ENCODE peak calls at places on chromosomes 4 and X, in eight cellular contexts. A, E, J, Q, D, P, C and L are unnamed samples. For H3K27me3, the result is how much of the 10 kb centered on the place peaks cover.

GRCh38 chr4:91795947-91796346 is 507.8 kb upstream of the GRID2 start:
- DNase-seq in P (no peak), E (no peak), Q (no peak), J (no peak), A (no peak), D (no peak), C (no peak), L (no peak)

GRCh38 chrX:102516314-102516936 is at the start of gene TMSB15A:
- DNase-seq in P (peak), A (peak), Q (peak), E (peak), C (peak), J (no peak), D (peak), L (peak)

GRCh38 chr4:187827631-187828030 is 167.9 kb upstream of the ZFP42 start:
- DNase-seq in J (no peak), A (no peak), Q (no peak), C (no peak), D (peak), E (no peak), P (no peak), L (no peak)

GRCh38 chrX:39377171-39377570 is 575.9 kb downstream of the MID1IP1 start:
- DNase-seq in C (no peak), P (no peak), Q (no peak), D (no peak), J (no peak), E (no peak), A (no peak), L (no peak)

GRCh38 chr4:110589297-110589696 is 33.6 kb downstream of the PITX2 start:
- DNase-seq in E (no peak), J (no peak), D (peak), A (no peak), P (no peak), Q (no peak), C (no peak), L (no peak)

GRCh38 chrX:38365939-38366338 is 13.5 kb downstream of the OTC start:
- DNase-seq in Q (no peak), P (no peak), D (no peak), C (no peak), A (no peak), E (no peak), J (no peak), L (no peak)

GRCh38 chr4:1715002-1715761 is 3.1 kb upstream of the SLBP start:
- DNase-seq in Q (no peak), A (no peak), D (no peak), E (no peak), J (no peak), C (no peak), P (peak), L (no peak)

GRCh38 chr4:24657768-24658617 is 73.6 kb upstream of the DHX15 start:
- DNase-seq in P (no peak), C (peak), J (peak), A (no peak), E (peak), D (peak), Q (no peak), L (peak)

GRCh38 chr4:183384516-183384915 is 59.9 kb upstream of the CDKN2AIP start:
- DNase-seq in P (no peak), J (no peak), C (no peak), A (no peak), Q (no peak), E (no peak), D (no peak), L (no peak)

GRCh38 chrX:22063284-22063683 is 31.2 kb downstream of the PHEX start:
- DNase-seq in E (no peak), P (no peak), C (no peak), J (no peak), D (no peak), A (no peak), Q (no peak), L (no peak)

GRCh38 chrX:39242187-39242586 is 440.9 kb downstream of the MID1IP1 start:
- DNase-seq in J (peak), D (no peak), Q (peak), C (no peak), E (peak), A (no peak), P (no peak), L (no peak)

GRCh38 chr4:153465583-153465921 is 608 bp upstream of the TMEM131L start:
- DNase-seq in E (peak), P (peak), D (peak), A (no peak), Q (peak), C (no peak), J (peak), L (peak)

GRCh38 chr4:105666693-105667092 is 41.8 kb downstream of the INTS12 start:
- DNase-seq in C (no peak), Q (no peak), P (no peak), J (no peak), E (no peak), A (no peak), D (peak), L (no peak)

GRCh38 chrX:132958086-132958703 is at the start of gene HS6ST2:
- DNase-seq in C (no peak), A (peak), E (no peak), D (no peak), Q (no peak), J (peak), P (peak), L (no peak)

GRCh38 chrX:132954323-132954722 is 4.1 kb downstream of the HS6ST2 start:
- DNase-seq in A (no peak), E (no peak), Q (no peak), P (no peak), D (no peak), C (no peak), J (no peak), L (no peak)

GRCh38 chrX:132957211-132958085 is 981 bp downstream of the HS6ST2 start:
- DNase-seq in A (peak), D (no peak), E (no peak), J (no peak), P (peak), C (no peak), Q (no peak), L (no peak)

GRCh38 chrX:132955710-132956109 is 2.7 kb downstream of the HS6ST2 start:
- DNase-seq in D (no peak), A (no peak), J (no peak), C (no peak), E (no peak), P (peak), Q (no peak), L (no peak)

DNA sequence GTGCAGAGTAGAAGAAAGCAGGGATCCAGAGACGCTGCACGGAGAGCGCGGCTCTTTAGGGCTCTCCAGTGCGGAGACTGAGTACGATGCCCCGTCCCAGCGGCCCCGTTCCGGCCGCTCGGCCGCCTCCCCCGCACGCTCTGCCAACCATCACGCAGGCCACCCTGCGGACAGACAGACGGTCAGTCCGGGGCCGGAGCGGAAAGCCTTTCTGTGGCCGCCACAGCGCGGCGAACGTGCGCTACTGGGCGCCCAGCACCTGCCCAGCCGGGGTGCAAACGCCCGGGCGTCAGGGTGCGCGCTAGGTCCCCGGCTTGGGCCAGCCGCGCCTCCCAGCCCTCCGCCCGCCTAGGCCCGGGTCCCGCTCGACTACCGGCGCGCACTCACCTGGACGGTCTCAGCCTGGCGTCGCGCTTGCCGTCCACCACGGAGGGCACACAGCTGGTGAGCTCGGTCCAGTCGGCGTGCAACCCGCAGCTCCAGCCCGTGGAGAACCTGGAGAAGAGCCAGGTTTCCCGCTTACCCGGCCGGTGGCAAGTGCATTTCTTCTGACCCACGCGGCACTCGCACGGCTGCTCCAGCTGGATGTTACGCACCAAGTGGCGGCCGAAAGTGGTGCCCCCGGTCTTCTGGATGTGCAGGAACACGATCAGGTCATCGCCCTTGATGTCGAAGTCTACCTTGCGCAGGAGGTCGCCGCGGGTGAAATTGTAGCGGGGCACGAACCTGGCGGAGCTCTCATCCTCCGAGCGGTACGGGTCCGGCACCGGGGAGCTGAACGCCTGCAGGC is 1.8 kb downstream of the HS6ST2 start:
- DNase-seq in E (no peak), A (peak), C (no peak), Q (no peak), D (no peak), J (no peak), P (peak), L (no peak)
- H3K27me3 ChIP-seq in E (under half), A (under half), C (under half), Q (under half), D (under half), J (under half), P (under half), L (under half)

DNA sequence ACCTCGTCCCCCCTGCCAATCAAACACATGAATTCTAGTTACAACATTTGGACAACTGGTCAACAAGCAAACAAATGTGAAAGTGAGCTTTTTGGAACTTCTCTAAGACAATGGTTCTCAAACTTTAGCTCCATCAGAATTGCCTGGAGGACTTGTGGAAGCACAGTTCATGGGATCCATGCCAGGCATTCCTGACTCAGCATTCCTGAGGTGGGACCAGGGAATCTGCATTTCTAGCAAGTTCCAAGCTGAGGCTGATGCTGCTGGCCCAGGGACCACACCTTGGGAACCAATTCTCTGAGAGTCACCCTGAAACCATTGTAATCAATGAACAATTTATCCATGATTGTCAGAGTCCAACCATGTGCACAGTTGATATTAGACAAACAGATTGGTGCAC is 43.8 kb upstream of the PRPS2 start:
- DNase-seq in Q (no peak), E (no peak), C (no peak), P (no peak), A (no peak), J (no peak), D (no peak), L (no peak)
- TF ChIP-seq POLR2A in Q (no peak), E (no peak), C (no peak), P (no peak), A (no peak), J (no peak), D (no peak), L (no peak)

GRCh38 chrX:32451954-32452518 is 759.3 kb downstream of the DMD start:
- DNase-seq in D (no peak), E (no peak), A (no peak), P (no peak), C (no peak), Q (no peak), J (no peak), L (no peak)
- H3K27me3 ChIP-seq in D (under half), E (under half), A (under half), P (under half), C (under half), Q (under half), J (under half), L (under half)

DNA sequence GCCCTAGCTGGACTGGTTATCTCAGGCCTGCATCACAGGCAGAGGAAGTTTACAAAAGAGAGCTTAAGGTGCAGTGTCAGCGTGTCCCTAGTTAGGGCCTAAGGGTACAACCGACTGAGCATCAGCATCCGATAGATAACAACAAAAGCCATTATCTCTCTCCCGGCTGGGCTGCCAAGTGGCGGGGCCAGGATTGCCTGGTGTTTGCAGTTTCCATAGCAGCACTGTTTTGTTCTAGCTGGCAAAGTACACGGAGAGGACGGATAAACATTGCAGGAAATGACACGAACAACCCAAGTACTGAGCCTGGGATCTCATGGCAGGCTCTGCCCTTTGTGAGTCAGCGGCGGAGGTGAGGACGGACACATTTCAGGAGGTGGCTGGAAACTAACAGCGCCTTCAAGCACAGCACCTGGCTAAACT is 104.7 kb upstream of the NOCT start:
- DNase-seq in C (peak), D (peak), J (no peak), E (peak), A (peak), Q (peak), P (no peak), L (peak)
- TF ChIP-seq POLR2A in C (no peak), D (no peak), J (no peak), E (peak), A (no peak), Q (peak), P (no peak), L (no peak)